ENCODE peak calls at places on chromosomes 12 and 14, in four cellular contexts. One of them, this sample, is unnamed.

GRCh38 chr14:36091096-36091495 is 85.4 kb downstream of the PTCSC3 start:
- DNase-seq in osteoblast: no peak
- DNase-seq in A673: peak
- DNase-seq in CD8-positive, alpha-beta T cell: no peak
- DNase-seq in this sample: no peak

GRCh38 chr12:52728374-52728773 is 25.1 kb upstream of the KRT77 start:
- DNase-seq in osteoblast: no peak
- DNase-seq in A673: no peak
- DNase-seq in CD8-positive, alpha-beta T cell: no peak
- DNase-seq in this sample: no peak

GRCh38 chr12:113932411-113933196 is 33.5 kb downstream of the RBM19 start:
- DNase-seq in osteoblast: peak
- DNase-seq in A673: no peak
- DNase-seq in CD8-positive, alpha-beta T cell: no peak
- DNase-seq in this sample: no peak

GRCh38 chr12:30999011-30999410 is 72.5 kb downstream of the TSPAN11 start:
- DNase-seq in osteoblast: no peak
- DNase-seq in A673: no peak
- DNase-seq in CD8-positive, alpha-beta T cell: no peak
- DNase-seq in this sample: no peak

GRCh38 chr12:27730097-27730588 is 19.5 kb downstream of the MRPS35 start:
- DNase-seq in osteoblast: no peak
- DNase-seq in A673: no peak
- DNase-seq in CD8-positive, alpha-beta T cell: no peak
- DNase-seq in this sample: no peak

GRCh38 chr12:9066755-9067433 is 48.8 kb downstream of the A2M start:
- DNase-seq in osteoblast: no peak
- DNase-seq in A673: no peak
- DNase-seq in CD8-positive, alpha-beta T cell: no peak
- DNase-seq in this sample: no peak

GRCh38 chr12:12008232-12008850 is 62.4 kb upstream of the BCL2L14 start:
- DNase-seq in osteoblast: no peak
- DNase-seq in A673: peak
- DNase-seq in CD8-positive, alpha-beta T cell: peak
- DNase-seq in this sample: no peak

GRCh38 chr12:116381744-116382455 is 104.4 kb upstream of the MED13L start:
- DNase-seq in osteoblast: peak
- DNase-seq in A673: peak
- DNase-seq in CD8-positive, alpha-beta T cell: no peak
- DNase-seq in this sample: no peak

GRCh38 chr12:51635371-51635770 is 44.3 kb downstream of the SCN8A start:
- DNase-seq in osteoblast: peak
- DNase-seq in A673: no peak
- DNase-seq in CD8-positive, alpha-beta T cell: no peak
- DNase-seq in this sample: no peak

GRCh38 chr14:53044486-53044885 is 93.6 kb upstream of the FERMT2 start:
- DNase-seq in osteoblast: peak
- DNase-seq in A673: no peak
- DNase-seq in CD8-positive, alpha-beta T cell: no peak
- DNase-seq in this sample: no peak

GRCh38 chr14:78448483-78449094 is 278.4 kb downstream of the NRXN3 start:
- DNase-seq in osteoblast: peak
- DNase-seq in A673: peak
- DNase-seq in CD8-positive, alpha-beta T cell: peak
- DNase-seq in this sample: no peak
- TF ChIP-seq CTCF in osteoblast: peak
- TF ChIP-seq CTCF in A673: peak
- TF ChIP-seq CTCF in CD8-positive, alpha-beta T cell: peak
- TF ChIP-seq CTCF in this sample: peak

DNA sequence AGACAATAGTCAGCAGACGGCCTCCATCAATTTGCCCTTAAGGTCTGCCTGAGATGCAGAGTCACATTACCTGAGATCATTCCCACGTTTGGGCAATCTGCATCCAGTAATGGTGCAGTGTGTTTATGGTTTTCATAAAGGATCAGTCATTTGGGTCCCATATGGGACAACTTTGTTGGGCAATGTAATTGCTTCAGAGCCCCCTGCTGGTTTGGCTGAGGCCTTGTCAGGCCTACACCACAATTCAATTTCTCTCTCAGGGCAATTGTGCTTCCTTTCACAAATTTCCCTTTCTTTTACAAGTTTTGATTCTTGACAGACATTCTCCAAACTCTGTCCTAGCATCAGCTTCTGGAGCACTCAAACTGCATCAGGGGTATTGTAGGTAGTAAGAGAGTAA is 191.2 kb upstream of the SSTR1 start:
- DNase-seq in osteoblast: no peak
- DNase-seq in A673: peak
- DNase-seq in CD8-positive, alpha-beta T cell: no peak
- DNase-seq in this sample: no peak
- TF ChIP-seq CTCF in osteoblast: no peak
- TF ChIP-seq CTCF in A673: peak
- TF ChIP-seq CTCF in CD8-positive, alpha-beta T cell: no peak
- TF ChIP-seq CTCF in this sample: no peak

GRCh38 chr12:120534703-120535655 is 823 bp downstream of the RNF10 start:
- DNase-seq in osteoblast: peak
- DNase-seq in A673: peak
- DNase-seq in CD8-positive, alpha-beta T cell: peak
- DNase-seq in this sample: peak
- TF ChIP-seq CTCF in osteoblast: no peak
- TF ChIP-seq CTCF in A673: no peak
- TF ChIP-seq CTCF in CD8-positive, alpha-beta T cell: no peak
- TF ChIP-seq CTCF in this sample: no peak

GRCh38 chr14:100645986-100646314 is 58.7 kb upstream of the BEGAIN start:
- DNase-seq in osteoblast: no peak
- DNase-seq in A673: no peak
- DNase-seq in CD8-positive, alpha-beta T cell: no peak
- DNase-seq in this sample: no peak
- TF ChIP-seq CTCF in osteoblast: no peak
- TF ChIP-seq CTCF in A673: no peak
- TF ChIP-seq CTCF in CD8-positive, alpha-beta T cell: peak
- TF ChIP-seq CTCF in this sample: peak

DNA sequence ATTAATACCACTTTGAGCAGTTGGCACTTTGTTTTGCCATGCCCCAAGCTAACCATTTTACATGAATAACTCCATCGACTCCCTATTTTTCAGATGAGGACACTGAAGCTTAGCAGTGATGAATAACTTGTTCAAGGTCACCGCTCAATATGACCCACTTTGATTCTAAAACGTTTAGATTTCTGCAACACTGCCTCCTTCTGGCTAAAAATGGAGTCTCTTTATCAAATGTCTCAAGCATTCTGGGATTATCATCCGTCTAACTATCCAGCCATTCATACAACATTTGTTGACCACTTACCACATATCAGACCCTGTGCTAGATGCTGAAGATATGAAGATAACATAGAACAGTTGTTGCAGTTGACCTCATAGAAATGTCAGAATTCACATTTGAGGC is 298.0 kb downstream of the PPFIA2 start:
- DNase-seq in osteoblast: no peak
- DNase-seq in A673: no peak
- DNase-seq in CD8-positive, alpha-beta T cell: no peak
- DNase-seq in this sample: no peak
- TF ChIP-seq CTCF in osteoblast: no peak
- TF ChIP-seq CTCF in A673: peak
- TF ChIP-seq CTCF in CD8-positive, alpha-beta T cell: no peak
- TF ChIP-seq CTCF in this sample: no peak

GRCh38 chr14:91575469-91576208 is 65.5 kb upstream of the PPP4R3A start:
- DNase-seq in osteoblast: no peak
- DNase-seq in A673: peak
- DNase-seq in CD8-positive, alpha-beta T cell: no peak
- DNase-seq in this sample: no peak

GRCh38 chr14:91570021-91570420 is 59.9 kb upstream of the PPP4R3A start:
- DNase-seq in osteoblast: no peak
- DNase-seq in A673: no peak
- DNase-seq in CD8-positive, alpha-beta T cell: no peak
- DNase-seq in this sample: no peak

GRCh38 chr14:91573528-91573893 is 63.4 kb upstream of the PPP4R3A start:
- DNase-seq in osteoblast: no peak
- DNase-seq in A673: no peak
- DNase-seq in CD8-positive, alpha-beta T cell: no peak
- DNase-seq in this sample: no peak

GRCh38 chr14:91577632-91578233 is 67.6 kb upstream of the PPP4R3A start:
- DNase-seq in osteoblast: no peak
- DNase-seq in A673: no peak
- DNase-seq in CD8-positive, alpha-beta T cell: no peak
- DNase-seq in this sample: no peak

DNA sequence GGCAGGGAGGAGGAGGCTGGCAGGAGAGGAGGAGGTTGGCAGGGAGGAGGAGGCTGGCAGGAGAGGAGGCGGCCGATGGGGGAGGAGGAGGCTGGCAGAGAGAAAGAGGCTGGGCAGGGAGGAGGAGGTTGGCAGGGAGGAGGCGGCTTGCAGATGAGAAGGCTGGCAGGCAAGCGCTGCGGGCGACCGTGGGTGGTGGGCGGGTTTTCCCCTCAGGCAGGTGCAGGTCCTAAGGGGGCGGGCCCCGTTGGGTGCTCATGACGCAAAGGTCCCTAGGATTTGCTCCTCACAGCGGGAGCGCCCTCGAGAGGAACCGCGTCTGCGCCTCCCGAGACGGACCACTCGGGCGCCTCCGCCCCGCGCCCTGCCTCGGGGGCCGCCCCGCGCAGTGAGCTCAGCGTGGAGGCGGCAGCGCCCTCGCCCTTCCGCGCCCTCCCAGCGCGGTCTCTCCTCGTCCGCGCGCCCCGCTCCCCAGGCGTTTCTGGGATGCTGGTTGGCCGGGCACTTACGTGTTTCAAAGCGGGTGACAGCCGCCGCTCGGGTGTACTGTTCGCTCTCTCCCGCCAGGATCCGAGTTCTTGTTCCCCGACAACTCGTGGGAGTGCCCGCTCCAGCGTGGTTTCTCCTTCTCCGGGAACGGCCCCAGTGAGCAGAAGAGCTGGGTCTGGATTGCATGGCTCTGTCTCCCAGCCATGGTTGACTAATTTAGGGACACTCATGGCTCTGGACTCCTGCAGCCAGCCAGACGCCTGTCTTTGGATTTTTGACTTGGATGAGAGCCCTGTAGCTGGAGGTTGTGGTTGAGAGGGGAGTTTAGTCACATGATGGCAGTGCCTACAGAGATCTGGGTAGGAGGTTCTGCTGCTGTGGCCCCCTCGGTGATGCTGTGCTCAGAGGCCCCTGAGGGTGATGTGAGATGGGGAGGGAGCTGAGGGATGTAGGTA is 64.1 kb upstream of the PPP4R3A start:
- DNase-seq in osteoblast: peak
- DNase-seq in A673: peak
- DNase-seq in CD8-positive, alpha-beta T cell: peak
- DNase-seq in this sample: peak
- TF ChIP-seq CTCF in osteoblast: no peak
- TF ChIP-seq CTCF in A673: no peak
- TF ChIP-seq CTCF in CD8-positive, alpha-beta T cell: no peak
- TF ChIP-seq CTCF in this sample: no peak

DNA sequence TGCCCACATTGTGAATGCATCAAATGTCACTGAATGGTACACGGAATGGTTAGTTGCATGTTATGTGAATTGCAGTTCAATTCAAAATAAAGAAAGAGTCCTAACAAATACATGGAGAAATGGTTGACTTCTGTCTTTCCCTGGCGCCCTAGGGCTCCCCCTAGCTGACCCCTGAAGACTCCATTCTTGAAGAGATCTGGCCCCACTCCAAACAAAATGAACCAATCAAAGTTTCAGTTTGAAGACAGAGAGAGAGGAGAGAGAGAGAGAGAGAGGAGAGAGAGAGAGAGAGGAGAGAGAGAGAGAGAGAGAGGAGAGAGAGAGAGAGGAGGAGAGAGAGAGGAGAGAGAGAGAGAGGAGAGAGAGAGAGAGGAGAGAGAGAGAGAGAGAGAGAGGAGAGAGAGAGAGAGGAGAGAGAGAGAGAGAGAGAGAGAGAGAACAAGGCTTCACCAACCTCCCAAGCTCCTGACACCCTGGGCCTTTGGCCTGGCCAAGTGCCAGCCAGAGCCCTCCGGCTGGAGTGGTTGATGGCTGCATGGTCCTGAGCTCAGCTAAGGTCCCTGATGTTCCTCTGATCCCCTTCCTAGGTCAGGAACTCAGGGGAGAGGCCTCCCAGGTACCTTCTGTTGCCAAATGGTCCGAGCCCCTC is 188.7 kb downstream of the ESRRB start:
- DNase-seq in osteoblast: no peak
- DNase-seq in A673: peak
- DNase-seq in CD8-positive, alpha-beta T cell: no peak
- DNase-seq in this sample: no peak
- TF ChIP-seq CTCF in osteoblast: no peak
- TF ChIP-seq CTCF in A673: peak
- TF ChIP-seq CTCF in CD8-positive, alpha-beta T cell: no peak
- TF ChIP-seq CTCF in this sample: no peak

DNA sequence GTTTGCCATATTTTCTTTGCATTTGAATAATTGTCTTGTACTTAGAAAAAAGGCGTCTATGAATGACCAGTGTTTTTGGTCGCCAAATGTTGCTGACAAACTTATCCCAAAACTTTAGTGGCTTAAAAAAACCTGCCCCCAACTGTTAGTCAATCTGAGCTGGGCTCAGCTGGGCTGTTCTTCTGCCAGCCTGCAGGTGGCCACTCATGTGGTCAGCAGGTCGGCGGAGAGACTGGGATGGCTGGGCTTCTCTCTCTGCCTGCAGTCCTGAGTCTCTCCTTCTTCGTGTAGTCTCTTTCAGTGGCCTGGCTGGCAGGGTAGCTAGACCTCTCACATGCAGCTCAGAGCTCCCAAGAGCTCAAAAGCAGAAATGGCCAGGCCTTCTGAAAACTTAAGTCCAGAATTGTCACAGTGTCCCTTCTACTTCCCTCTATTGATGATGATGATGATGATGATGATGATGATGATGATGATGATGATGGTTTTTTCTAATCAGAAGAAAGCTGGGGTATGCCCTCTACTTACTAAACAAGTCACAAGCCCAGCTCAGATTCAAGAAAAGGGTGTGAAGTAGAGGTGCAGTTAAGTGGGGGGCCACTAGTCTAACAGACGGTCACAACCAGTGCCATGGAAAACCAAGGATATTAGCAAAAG is 87.9 kb downstream of the PTPN11 start:
- DNase-seq in osteoblast: no peak
- DNase-seq in A673: no peak
- DNase-seq in CD8-positive, alpha-beta T cell: no peak
- DNase-seq in this sample: no peak
- TF ChIP-seq CTCF in osteoblast: no peak
- TF ChIP-seq CTCF in A673: no peak
- TF ChIP-seq CTCF in CD8-positive, alpha-beta T cell: no peak
- TF ChIP-seq CTCF in this sample: no peak

DNA sequence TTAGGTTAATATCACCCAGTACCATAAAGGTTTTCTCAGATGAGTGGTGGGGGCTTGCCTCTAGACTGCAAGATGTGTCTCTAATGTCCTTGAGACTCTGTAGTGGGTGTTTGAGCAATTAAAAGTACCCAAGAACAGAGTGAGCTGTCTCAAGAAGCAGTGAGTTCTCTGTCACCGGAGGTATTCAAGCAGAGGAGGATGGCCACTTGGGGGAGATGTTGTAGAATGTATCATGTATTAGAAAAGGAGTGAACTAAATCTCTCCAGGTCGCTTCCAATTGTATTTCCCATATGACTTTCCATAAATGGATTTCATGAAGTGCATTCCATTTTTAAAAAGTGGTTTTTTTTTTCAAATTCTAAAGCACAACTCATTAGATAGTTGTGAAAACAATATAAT is 35.0 kb downstream of the SLC17A8 start:
- DNase-seq in osteoblast: peak
- DNase-seq in A673: peak
- DNase-seq in CD8-positive, alpha-beta T cell: no peak
- DNase-seq in this sample: no peak
- TF ChIP-seq CTCF in osteoblast: no peak
- TF ChIP-seq CTCF in A673: peak
- TF ChIP-seq CTCF in CD8-positive, alpha-beta T cell: no peak
- TF ChIP-seq CTCF in this sample: no peak

This sample was measured in natural killer cell.